ENCODE peak calls at places on chromosome 2, in nine cellular contexts. One of them, this sample, is unnamed.

GRCh38 chr2:118443596-118443995 is 355.3 kb downstream of the INSIG2 start:
- DNase-seq in OCI-LY7: no peak
- DNase-seq in aorta: no peak
- DNase-seq in astrocyte: peak; percentile 92
- DNase-seq in PC-9: no peak
- DNase-seq in left ventricle myocardium inferior: no peak
- DNase-seq in SK-N-MC: no peak
- DNase-seq in WERI-Rb-1: no peak
- DNase-seq in H9: no peak
- DNase-seq in this sample: no peak

GRCh38 chr2:196718796-196719564 is 79.5 kb downstream of the CCDC150 start:
- DNase-seq in OCI-LY7: no peak
- DNase-seq in aorta: peak; percentile 42
- DNase-seq in astrocyte: peak; percentile 70
- DNase-seq in PC-9: no peak
- DNase-seq in left ventricle myocardium inferior: no peak
- DNase-seq in SK-N-MC: no peak
- DNase-seq in WERI-Rb-1: peak; percentile 11
- DNase-seq in H9: peak; percentile 53
- DNase-seq in this sample: peak; percentile 44

GRCh38 chr2:231287696-231288095 is 89.3 kb downstream of the ARMC9 start:
- DNase-seq in OCI-LY7: no peak
- DNase-seq in aorta: no peak
- DNase-seq in astrocyte: no peak
- DNase-seq in PC-9: no peak
- DNase-seq in left ventricle myocardium inferior: no peak
- DNase-seq in SK-N-MC: no peak
- DNase-seq in WERI-Rb-1: no peak
- DNase-seq in H9: no peak
- DNase-seq in this sample: no peak

GRCh38 chr2:172273910-172274571 is 153.3 kb upstream of the ITGA6 start:
- DNase-seq in OCI-LY7: no peak
- DNase-seq in aorta: no peak
- DNase-seq in astrocyte: no peak
- DNase-seq in PC-9: no peak
- DNase-seq in left ventricle myocardium inferior: no peak
- DNase-seq in SK-N-MC: no peak
- DNase-seq in WERI-Rb-1: no peak
- DNase-seq in H9: no peak
- DNase-seq in this sample: no peak

GRCh38 chr2:239583879-239584859 is 183.3 kb upstream of the HDAC4 start:
- DNase-seq in OCI-LY7: no peak
- DNase-seq in aorta: peak; percentile 38
- DNase-seq in astrocyte: no peak
- DNase-seq in PC-9: no peak
- DNase-seq in left ventricle myocardium inferior: no peak
- DNase-seq in SK-N-MC: no peak
- DNase-seq in WERI-Rb-1: no peak
- DNase-seq in H9: no peak
- DNase-seq in this sample: no peak

GRCh38 chr2:88038263-88039105 is 17.1 kb downstream of the KRCC1 start:
- DNase-seq in OCI-LY7: no peak
- DNase-seq in aorta: no peak
- DNase-seq in astrocyte: peak; percentile 93
- DNase-seq in PC-9: no peak
- DNase-seq in left ventricle myocardium inferior: no peak
- DNase-seq in SK-N-MC: no peak
- DNase-seq in WERI-Rb-1: peak; percentile 54
- DNase-seq in H9: no peak
- DNase-seq in this sample: no peak

GRCh38 chr2:99028558-99028957 is 92.5 kb upstream of the CRACDL start:
- DNase-seq in OCI-LY7: no peak
- DNase-seq in aorta: no peak
- DNase-seq in astrocyte: no peak
- DNase-seq in PC-9: no peak
- DNase-seq in left ventricle myocardium inferior: no peak
- DNase-seq in SK-N-MC: no peak
- DNase-seq in WERI-Rb-1: no peak
- DNase-seq in H9: no peak
- DNase-seq in this sample: no peak

GRCh38 chr2:74119324-74119723 is 28.4 kb downstream of the BOLA3 start:
- DNase-seq in OCI-LY7: no peak
- DNase-seq in aorta: no peak
- DNase-seq in astrocyte: no peak
- DNase-seq in PC-9: no peak
- DNase-seq in left ventricle myocardium inferior: no peak
- DNase-seq in SK-N-MC: no peak
- DNase-seq in WERI-Rb-1: no peak
- DNase-seq in H9: no peak
- DNase-seq in this sample: no peak

GRCh38 chr2:207160115-207160514 is 5.6 kb downstream of the KLF7 start:
- DNase-seq in OCI-LY7: no peak
- DNase-seq in aorta: no peak
- DNase-seq in astrocyte: peak; percentile 33
- DNase-seq in PC-9: no peak
- DNase-seq in left ventricle myocardium inferior: no peak
- DNase-seq in SK-N-MC: no peak
- DNase-seq in WERI-Rb-1: no peak
- DNase-seq in H9: no peak
- DNase-seq in this sample: peak; percentile 60

GRCh38 chr2:9627310-9627709 is 3.5 kb downstream of the YWHAQ start:
- DNase-seq in OCI-LY7: no peak
- DNase-seq in aorta: no peak
- DNase-seq in astrocyte: peak; percentile 53
- DNase-seq in PC-9: no peak
- DNase-seq in left ventricle myocardium inferior: no peak
- DNase-seq in SK-N-MC: no peak
- DNase-seq in WERI-Rb-1: no peak
- DNase-seq in H9: no peak
- DNase-seq in this sample: no peak

GRCh38 chr2:9237831-9238230 is 31.2 kb downstream of the ASAP2 start:
- DNase-seq in OCI-LY7: no peak
- DNase-seq in aorta: peak; percentile 42
- DNase-seq in astrocyte: no peak
- DNase-seq in PC-9: no peak
- DNase-seq in left ventricle myocardium inferior: no peak
- DNase-seq in SK-N-MC: no peak
- DNase-seq in WERI-Rb-1: no peak
- DNase-seq in H9: peak; percentile 15
- DNase-seq in this sample: no peak

GRCh38 chr2:218882866-218883366 is 2.3 kb downstream of the WNT10A start:
- DNase-seq in OCI-LY7: no peak
- DNase-seq in aorta: peak; percentile 35
- DNase-seq in astrocyte: no peak
- DNase-seq in PC-9: no peak
- DNase-seq in left ventricle myocardium inferior: no peak
- DNase-seq in SK-N-MC: no peak
- DNase-seq in WERI-Rb-1: no peak
- DNase-seq in H9: no peak
- DNase-seq in this sample: no peak

GRCh38 chr2:236874866-236875481 is 210.7 kb upstream of the COPS8 start:
- DNase-seq in OCI-LY7: no peak
- DNase-seq in aorta: no peak
- DNase-seq in astrocyte: no peak
- DNase-seq in PC-9: peak; percentile 35
- DNase-seq in left ventricle myocardium inferior: no peak
- DNase-seq in SK-N-MC: no peak
- DNase-seq in WERI-Rb-1: no peak
- DNase-seq in H9: no peak
- DNase-seq in this sample: no peak

GRCh38 chr2:95574506-95574905 is 17.3 kb upstream of the TRIM43 start:
- DNase-seq in OCI-LY7: no peak
- DNase-seq in aorta: no peak
- DNase-seq in astrocyte: no peak
- DNase-seq in PC-9: no peak
- DNase-seq in left ventricle myocardium inferior: no peak
- DNase-seq in SK-N-MC: no peak
- DNase-seq in WERI-Rb-1: no peak
- DNase-seq in H9: no peak
- DNase-seq in this sample: no peak

GRCh38 chr2:236550701-236551465 is 18.7 kb upstream of the ACKR3 start:
- DNase-seq in OCI-LY7: peak; percentile 35
- DNase-seq in aorta: no peak
- DNase-seq in astrocyte: no peak
- DNase-seq in PC-9: no peak
- DNase-seq in left ventricle myocardium inferior: no peak
- DNase-seq in SK-N-MC: no peak
- DNase-seq in WERI-Rb-1: no peak
- DNase-seq in H9: no peak
- DNase-seq in this sample: no peak

GRCh38 chr2:215553946-215554345 is 118.1 kb upstream of the FN1 start:
- DNase-seq in OCI-LY7: peak; percentile 2
- DNase-seq in aorta: no peak
- DNase-seq in astrocyte: no peak
- DNase-seq in PC-9: no peak
- DNase-seq in left ventricle myocardium inferior: no peak
- DNase-seq in SK-N-MC: no peak
- DNase-seq in WERI-Rb-1: no peak
- DNase-seq in H9: no peak
- DNase-seq in this sample: peak; percentile 25

DNA sequence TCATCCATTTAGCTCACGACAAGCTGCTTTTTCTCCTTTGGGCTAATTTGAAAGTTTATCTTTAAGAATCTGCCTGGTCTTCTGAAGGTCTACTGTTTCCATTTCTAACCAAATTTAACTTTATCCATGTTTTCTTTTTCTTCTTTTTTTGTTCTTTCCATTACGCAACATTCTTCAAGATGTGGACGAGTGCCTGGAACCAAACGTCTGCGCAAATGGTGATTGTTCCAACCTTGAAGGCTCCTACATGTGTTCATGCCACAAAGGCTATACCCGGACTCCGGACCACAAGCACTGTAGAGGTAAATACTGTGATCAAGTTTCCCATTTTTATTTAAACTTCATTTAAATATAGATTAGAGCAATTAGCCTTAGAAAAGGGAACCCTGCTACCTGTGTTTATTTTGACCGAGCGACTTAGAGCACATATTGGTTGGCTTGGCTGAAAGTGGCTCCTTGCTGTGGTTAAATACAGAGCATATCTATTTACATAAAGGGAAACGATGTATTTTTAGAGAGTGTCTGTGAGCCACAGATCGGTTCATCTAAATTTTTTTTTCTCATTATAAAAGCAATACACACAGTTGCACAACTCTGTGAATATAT is 183.4 kb upstream of the RASGRP3 start:
- DNase-seq in OCI-LY7: no peak
- DNase-seq in aorta: peak; percentile 53
- DNase-seq in astrocyte: peak; percentile 61
- DNase-seq in PC-9: no peak
- DNase-seq in left ventricle myocardium inferior: no peak
- DNase-seq in SK-N-MC: no peak
- DNase-seq in WERI-Rb-1: no peak
- DNase-seq in H9: no peak
- DNase-seq in this sample: peak; percentile 2
- H3K27ac ChIP-seq in OCI-LY7: no peak overlapping the region
- H3K27ac ChIP-seq in aorta: peak overlapping the region; percentile 97
- H3K27ac ChIP-seq in astrocyte: no peak overlapping the region
- H3K27ac ChIP-seq in PC-9: no peak overlapping the region
- H3K27ac ChIP-seq in left ventricle myocardium inferior: peak overlapping the region; percentile 52
- H3K27ac ChIP-seq in SK-N-MC: no peak overlapping the region
- H3K27ac ChIP-seq in WERI-Rb-1: no peak overlapping the region
- H3K27ac ChIP-seq in H9: no peak overlapping the region
- H3K27ac ChIP-seq in this sample: no peak overlapping the region

DNA sequence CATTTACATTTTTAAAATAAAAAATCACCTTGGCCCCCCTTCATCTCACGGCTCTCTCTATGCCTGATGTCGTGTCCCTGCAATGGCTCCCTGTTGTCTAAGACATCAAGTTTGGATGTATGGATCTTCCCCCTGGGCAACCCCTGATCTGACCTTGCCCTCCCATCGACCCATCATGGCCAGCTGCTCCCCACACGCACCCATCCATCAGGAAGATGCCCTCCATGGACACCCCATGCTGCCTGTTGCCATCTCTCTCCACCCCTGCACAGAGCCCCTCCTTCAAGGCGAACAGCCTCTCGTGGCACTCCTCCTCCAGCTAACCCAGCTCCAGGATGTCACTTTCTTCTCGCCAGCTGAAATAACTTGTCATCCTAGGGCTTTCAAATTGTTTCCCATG is 59.5 kb downstream of the DPYSL5 start:
- DNase-seq in OCI-LY7: no peak
- DNase-seq in aorta: no peak
- DNase-seq in astrocyte: no peak
- DNase-seq in PC-9: no peak
- DNase-seq in left ventricle myocardium inferior: no peak
- DNase-seq in SK-N-MC: no peak
- DNase-seq in WERI-Rb-1: no peak
- DNase-seq in H9: no peak
- DNase-seq in this sample: no peak
- H3K27ac ChIP-seq in OCI-LY7: no peak overlapping the region
- H3K27ac ChIP-seq in aorta: no peak overlapping the region
- H3K27ac ChIP-seq in astrocyte: no peak overlapping the region
- H3K27ac ChIP-seq in PC-9: no peak overlapping the region
- H3K27ac ChIP-seq in left ventricle myocardium inferior: no peak overlapping the region
- H3K27ac ChIP-seq in SK-N-MC: no peak overlapping the region
- H3K27ac ChIP-seq in WERI-Rb-1: no peak overlapping the region
- H3K27ac ChIP-seq in H9: no peak overlapping the region
- H3K27ac ChIP-seq in this sample: no peak overlapping the region

GRCh38 chr2:144480257-144480656 is 39.7 kb downstream of the ZEB2 start:
- DNase-seq in OCI-LY7: no peak
- DNase-seq in aorta: no peak
- DNase-seq in astrocyte: peak; percentile 59
- DNase-seq in PC-9: peak; percentile 3
- DNase-seq in left ventricle myocardium inferior: no peak
- DNase-seq in SK-N-MC: no peak
- DNase-seq in WERI-Rb-1: no peak
- DNase-seq in H9: no peak
- DNase-seq in this sample: peak; percentile 41
- H3K27ac ChIP-seq in OCI-LY7: no peak overlapping the region
- H3K27ac ChIP-seq in aorta: no peak overlapping the region
- H3K27ac ChIP-seq in astrocyte: no peak overlapping the region
- H3K27ac ChIP-seq in PC-9: no peak overlapping the region
- H3K27ac ChIP-seq in left ventricle myocardium inferior: peak overlapping the region; percentile 74
- H3K27ac ChIP-seq in SK-N-MC: peak overlapping the region; percentile 52
- H3K27ac ChIP-seq in WERI-Rb-1: no peak overlapping the region
- H3K27ac ChIP-seq in H9: no peak overlapping the region
- H3K27ac ChIP-seq in this sample: peak overlapping the region; percentile 48

GRCh38 chr2:108031471-108031941 is 45.2 kb downstream of the SLC5A7 start:
- DNase-seq in OCI-LY7: no peak
- DNase-seq in aorta: no peak
- DNase-seq in astrocyte: no peak
- DNase-seq in PC-9: no peak
- DNase-seq in left ventricle myocardium inferior: no peak
- DNase-seq in SK-N-MC: no peak
- DNase-seq in WERI-Rb-1: no peak
- DNase-seq in H9: no peak
- DNase-seq in this sample: no peak
- H3K27ac ChIP-seq in OCI-LY7: no peak overlapping the region
- H3K27ac ChIP-seq in aorta: no peak overlapping the region
- H3K27ac ChIP-seq in astrocyte: no peak overlapping the region
- H3K27ac ChIP-seq in PC-9: no peak overlapping the region
- H3K27ac ChIP-seq in left ventricle myocardium inferior: no peak overlapping the region
- H3K27ac ChIP-seq in SK-N-MC: no peak overlapping the region
- H3K27ac ChIP-seq in WERI-Rb-1: no peak overlapping the region
- H3K27ac ChIP-seq in H9: no peak overlapping the region
- H3K27ac ChIP-seq in this sample: no peak overlapping the region

GRCh38 chr2:200324362-200324761 is 17.9 kb downstream of the SPATS2L start:
- DNase-seq in OCI-LY7: no peak
- DNase-seq in aorta: no peak
- DNase-seq in astrocyte: no peak
- DNase-seq in PC-9: no peak
- DNase-seq in left ventricle myocardium inferior: no peak
- DNase-seq in SK-N-MC: no peak
- DNase-seq in WERI-Rb-1: no peak
- DNase-seq in H9: no peak
- DNase-seq in this sample: peak; percentile 59
- H3K27ac ChIP-seq in OCI-LY7: no peak overlapping the region
- H3K27ac ChIP-seq in aorta: no peak overlapping the region
- H3K27ac ChIP-seq in astrocyte: no peak overlapping the region
- H3K27ac ChIP-seq in PC-9: no peak overlapping the region
- H3K27ac ChIP-seq in left ventricle myocardium inferior: peak overlapping the region; percentile 16
- H3K27ac ChIP-seq in SK-N-MC: no peak overlapping the region
- H3K27ac ChIP-seq in WERI-Rb-1: no peak overlapping the region
- H3K27ac ChIP-seq in H9: peak overlapping the region; percentile 25
- H3K27ac ChIP-seq in this sample: peak overlapping the region; percentile 75

This sample was measured in GM23338.